ENCODE peak calls at places on chromosomes 11 and 22, in six cellular contexts. R is A549, H is HepG2, N is GM12878, X is upper lobe of left lung, K is K562. T is an unnamed sample.

GRCh38 chr11:47858169-47858543 is 10.0 kb upstream of the NUP160 start:
- ATAC-seq in R (peak; percentile 97), N (no peak), H (no peak), X (peak; percentile 74), K (no peak), T (peak; percentile 89)

GRCh38 chr11:125063429-125064043 is 431 bp downstream of the SLC37A2 start:
- ATAC-seq in K (no peak), X (no peak), N (peak; percentile 47), H (peak; percentile 51), R (no peak), T (no peak)

GRCh38 chr11:62295504-62295903 is 3.4 kb downstream of the SCGB1D4 start:
- ATAC-seq in K (peak; percentile 71), N (peak; percentile 61), R (peak; percentile 87), H (peak; percentile 76), X (peak; percentile 49), T (no peak)

GRCh38 chr11:126190792-126191191 is 20.7 kb downstream of the RPUSD4 start:
- ATAC-seq in K (no peak), N (no peak), X (no peak), R (no peak), H (no peak), T (no peak)

GRCh38 chr11:133078591-133079179 is 453.6 kb downstream of the OPCML start:
- ATAC-seq in N (peak; percentile 66), X (peak; percentile 17), R (peak; percentile 57), H (peak; percentile 58), K (peak; percentile 87), T (no peak)

GRCh38 chr22:23709107-23709506 is 18.3 kb downstream of the RGL4 start:
- ATAC-seq in X (no peak), K (no peak), R (no peak), N (no peak), H (no peak), T (no peak)

GRCh38 chr11:61120865-61121831 is 18.9 kb downstream of the CD5 start:
- ATAC-seq in K (no peak), N (peak; percentile 52), R (no peak), H (no peak), X (no peak), T (no peak)

GRCh38 chr11:132310390-132311375 is 940.3 kb downstream of the NTM start:
- ATAC-seq in K (no peak), H (no peak), X (no peak), R (no peak), N (peak; percentile 66), T (no peak)

GRCh38 chr22:40196628-40197027 is 18.9 kb downstream of the TNRC6B start:
- ATAC-seq in K (no peak), N (peak; percentile 94), H (no peak), R (no peak), X (peak; percentile 60), T (peak; percentile 86)

GRCh38 chr11:131977854-131978253 is 607.4 kb downstream of the NTM start:
- ATAC-seq in N (no peak), R (no peak), X (no peak), H (no peak), K (no peak), T (no peak)

GRCh38 chr11:106853850-106854401 is 164.3 kb downstream of the GUCY1A2 start:
- ATAC-seq in X (peak; percentile 63), K (no peak), H (no peak), N (no peak), R (no peak), T (no peak)

GRCh38 chr11:93024376-93024775 is 54.9 kb downstream of the MTNR1B start:
- ATAC-seq in H (no peak), X (no peak), N (no peak), K (no peak), R (no peak), T (no peak)

DNA sequence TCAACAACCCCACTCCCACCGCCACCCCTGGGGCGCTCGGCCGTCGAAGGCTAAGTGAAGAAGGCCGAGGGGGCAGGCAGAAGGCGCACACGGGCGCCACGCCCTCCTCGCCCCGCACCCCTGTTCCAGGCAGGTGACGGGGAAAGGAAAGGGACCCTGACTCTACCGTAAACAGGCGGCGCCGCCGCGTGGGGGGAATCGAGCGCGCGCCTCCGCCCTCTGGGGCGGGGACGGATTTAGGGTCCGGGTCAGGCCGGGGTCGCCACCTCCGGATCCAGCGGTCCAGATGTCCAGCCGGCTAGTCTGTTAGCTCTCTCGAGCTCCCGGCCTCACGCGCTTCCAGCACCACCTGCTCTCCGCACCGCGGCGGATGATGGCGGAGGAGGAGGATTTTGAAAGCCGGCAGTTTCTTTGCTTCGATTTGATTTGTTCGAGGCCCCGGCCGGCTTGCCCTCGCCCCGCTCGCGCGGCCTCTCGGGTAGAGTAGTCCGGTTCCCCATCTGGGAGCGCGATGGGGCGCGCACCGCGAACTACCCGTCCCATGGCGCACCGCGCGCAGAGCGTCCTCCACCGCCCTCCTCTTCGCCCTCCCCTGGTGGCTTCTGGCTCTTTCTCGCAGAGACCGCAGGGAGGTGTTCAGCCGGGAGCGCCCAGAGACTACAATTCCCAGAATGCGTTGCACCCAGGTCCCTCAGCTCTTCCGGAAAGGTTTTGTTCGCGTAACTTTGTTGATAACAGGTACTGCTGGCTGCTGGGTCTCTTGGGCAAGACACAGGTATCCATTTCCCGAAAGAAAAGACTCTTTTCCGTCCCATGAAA is at the start of gene RANGAP1:
- ATAC-seq in N (peak; percentile 98), R (peak; percentile 95), K (peak; percentile 99), X (peak; percentile 100), H (peak; percentile 96), T (peak; percentile 99)
- TF ChIP-seq EP300 in N (peak; percentile 21), R (no peak), K (no peak), X (peak; percentile 71), H (no peak), T (no peak)

GRCh38 chr11:114036156-114036811 is 23.2 kb upstream of the ZBTB16 start:
- ATAC-seq in X (peak; percentile 94), R (peak; percentile 96), H (peak; percentile 99), K (peak; percentile 100), N (peak; percentile 80), T (peak; percentile 92)
- TF ChIP-seq EP300 in X (no peak), R (no peak), H (no peak), K (no peak), N (no peak), T (no peak)

GRCh38 chr11:34827239-34827638 is 88.9 kb downstream of the APIP start:
- ATAC-seq in K (no peak), X (no peak), R (no peak), N (peak; percentile 55), H (no peak), T (no peak)
- TF ChIP-seq EP300 in K (no peak), X (no peak), R (no peak), N (no peak), H (no peak), T (no peak)

GRCh38 chr11:12581923-12582322 is 92.3 kb upstream of the TEAD1 start:
- ATAC-seq in N (peak; percentile 45), K (peak; percentile 73), R (peak; percentile 96), X (peak; percentile 91), H (no peak), T (no peak)
- TF ChIP-seq EP300 in N (no peak), K (no peak), R (no peak), X (peak; percentile 33), H (no peak), T (no peak)